ENCODE peak calls at places on chromosomes 11 and 22, in eight cellular contexts. J, Z, X, B, V, G, R and C are unnamed samples.

GRCh38 chr11:66915046-66915832 is 42.9 kb downstream of the PC start:
- DNase-seq in J (no peak), Z (no peak), X (no peak), B (no peak), V (no peak), G (no peak), R (no peak), C (no peak)

GRCh38 chr22:39276461-39277134 is 31.8 kb upstream of the PDGFB start:
- DNase-seq in J (no peak), Z (no peak), X (no peak), B (no peak), V (no peak), G (no peak), R (no peak), C (peak)

GRCh38 chr22:37623075-37624016 is 14.7 kb downstream of the GGA1 start:
- DNase-seq in J (peak), Z (peak), X (peak), B (peak), V (peak), G (peak), R (peak), C (peak)

GRCh38 chr11:2697871-2698270 is 1.9 kb downstream of the KCNQ1OT1 start:
- DNase-seq in J (no peak), Z (no peak), X (peak), B (no peak), V (no peak), G (no peak), R (no peak), C (peak)

GRCh38 chr11:15819679-15820286 is 536.6 kb downstream of the SOX6 start:
- DNase-seq in J (peak), Z (peak), X (peak), B (peak), V (peak), G (peak), R (peak), C (peak)

GRCh38 chr22:25508761-25509321 is 55.6 kb upstream of the GRK3 start:
- DNase-seq in J (no peak), Z (no peak), X (no peak), B (no peak), V (no peak), G (no peak), R (no peak), C (no peak)

GRCh38 chr22:37165940-37166674 is 16.4 kb upstream of the IL2RB start:
- DNase-seq in J (no peak), Z (no peak), X (no peak), B (no peak), V (no peak), G (no peak), R (no peak), C (no peak)

GRCh38 chr11:60065801-60066200 is 9.3 kb downstream of the MS4A3 start:
- DNase-seq in J (no peak), Z (no peak), X (no peak), B (no peak), V (no peak), G (no peak), R (no peak), C (no peak)

GRCh38 chr22:39178206-39179111 is 26.0 kb upstream of the CBX7 start:
- DNase-seq in J (peak), Z (peak), X (peak), B (no peak), V (no peak), G (no peak), R (no peak), C (no peak)

GRCh38 chr11:118841469-118842222 is 42.0 kb upstream of the CXCR5 start:
- DNase-seq in J (no peak), Z (no peak), X (no peak), B (peak), V (no peak), G (no peak), R (peak), C (no peak)

GRCh38 chr22:35446365-35446764 is 46.4 kb downstream of the MCM5 start:
- DNase-seq in J (peak), Z (peak), X (peak), B (no peak), V (peak), G (peak), R (peak), C (peak)

GRCh38 chr22:20009582-20010306 is 6.9 kb downstream of the ARVCF start:
- DNase-seq in J (no peak), Z (no peak), X (no peak), B (no peak), V (no peak), G (no peak), R (no peak), C (no peak)

GRCh38 chr11:78101073-78101472 is 21.4 kb upstream of the NDUFC2 start:
- DNase-seq in J (peak), Z (no peak), X (no peak), B (no peak), V (no peak), G (no peak), R (no peak), C (no peak)

GRCh38 chr11:117980280-117980679 is 5.9 kb upstream of the IL10RA start:
- DNase-seq in J (no peak), Z (no peak), X (no peak), B (no peak), V (no peak), G (no peak), R (no peak), C (peak)

GRCh38 chr22:22355233-22355834 is 110.7 kb downstream of the VPREB1 start:
- DNase-seq in J (no peak), Z (no peak), X (no peak), B (no peak), V (no peak), G (no peak), R (no peak), C (no peak)

GRCh38 chr11:37748641-37749040 is 1150.6 kb upstream of the RAG2 start:
- DNase-seq in J (no peak), Z (no peak), X (no peak), B (no peak), V (no peak), G (no peak), R (no peak), C (no peak)

GRCh38 chr22:41699264-41700104 is at the start of gene MEI1:
- DNase-seq in J (peak), Z (peak), X (peak), B (peak), V (peak), G (peak), R (peak), C (peak)

GRCh38 chr22:29328566-29329500 is 13.3 kb upstream of the RASL10A start:
- DNase-seq in J (no peak), Z (no peak), X (no peak), B (no peak), V (no peak), G (no peak), R (no peak), C (no peak)

GRCh38 chr22:32244547-32244946 is 10.6 kb downstream of the SLC5A4 start:
- DNase-seq in J (no peak), Z (no peak), X (no peak), B (no peak), V (no peak), G (no peak), R (no peak), C (no peak)

GRCh38 chr11:102467080-102467708 is 14.6 kb upstream of the TMEM123 start:
- DNase-seq in J (no peak), Z (no peak), X (no peak), B (no peak), V (no peak), G (no peak), R (peak), C (peak)

GRCh38 chr11:75339685-75340409 is 11.6 kb downstream of the ARRB1 start:
- DNase-seq in J (no peak), Z (no peak), X (no peak), B (no peak), V (no peak), G (peak), R (no peak), C (no peak)

GRCh38 chr11:2943711-2944118 is 14.5 kb upstream of the PHLDA2 start:
- DNase-seq in J (no peak), Z (no peak), X (no peak), B (no peak), V (peak), G (peak), R (peak), C (peak)

GRCh38 chr22:35418088-35418487 is 18.1 kb downstream of the MCM5 start:
- DNase-seq in J (peak), Z (peak), X (peak), B (no peak), V (no peak), G (no peak), R (no peak), C (peak)

GRCh38 chr11:36702330-36703054 is 104.5 kb upstream of the RAG2 start:
- DNase-seq in J (peak), Z (peak), X (peak), B (peak), V (no peak), G (no peak), R (no peak), C (peak)

GRCh38 chr11:73415854-73416615 is 39.8 kb downstream of the RELT start:
- DNase-seq in J (no peak), Z (no peak), X (peak), B (no peak), V (no peak), G (no peak), R (no peak), C (peak)

GRCh38 chr22:30969532-30970355 is 679 bp downstream of the TUG1 start:
- DNase-seq in J (peak), Z (peak), X (peak), B (peak), V (no peak), G (peak), R (peak), C (peak)

GRCh38 chr11:111922803-111923202 is 4.1 kb downstream of the C11orf52 start:
- DNase-seq in J (peak), Z (peak), X (peak), B (no peak), V (no peak), G (no peak), R (no peak), C (peak)

GRCh38 chr22:50313600-50313999 is 6.2 kb upstream of the PLXNB2 start:
- DNase-seq in J (no peak), Z (no peak), X (no peak), B (no peak), V (no peak), G (no peak), R (no peak), C (no peak)

GRCh38 chr22:49728566-49729271 is 99.0 kb downstream of the BRD1 start:
- DNase-seq in J (no peak), Z (no peak), X (no peak), B (no peak), V (no peak), G (no peak), R (no peak), C (no peak)

GRCh38 chr11:11531127-11531526 is 90.7 kb downstream of the GALNT18 start:
- DNase-seq in J (no peak), Z (no peak), X (no peak), B (no peak), V (no peak), G (no peak), R (no peak), C (no peak)

GRCh38 chr11:43269229-43269928 is 42.4 kb upstream of the API5 start:
- DNase-seq in J (no peak), Z (no peak), X (no peak), B (no peak), V (no peak), G (no peak), R (no peak), C (no peak)

GRCh38 chr11:62398011-62398994 is 20.5 kb upstream of the SCGB1A1 start:
- DNase-seq in J (peak), Z (peak), X (peak), B (no peak), V (peak), G (no peak), R (no peak), C (no peak)

GRCh38 chr22:31872209-31872608 is 72.1 kb upstream of the YWHAH start:
- DNase-seq in J (peak), Z (peak), X (no peak), B (no peak), V (no peak), G (no peak), R (no peak), C (no peak)

GRCh38 chr11:9379046-9379445 is 5.4 kb upstream of the IPO7 start:
- DNase-seq in J (no peak), Z (no peak), X (no peak), B (no peak), V (no peak), G (no peak), R (no peak), C (no peak)

GRCh38 chr11:129894281-129895125 is 875 bp downstream of the NFRKB start:
- DNase-seq in J (no peak), Z (peak), X (peak), B (peak), V (no peak), G (no peak), R (no peak), C (peak)

GRCh38 chr22:49363526-49364230 is 464.0 kb downstream of the BRD1 start:
- DNase-seq in J (no peak), Z (no peak), X (no peak), B (no peak), V (no peak), G (no peak), R (no peak), C (no peak)

DNA sequence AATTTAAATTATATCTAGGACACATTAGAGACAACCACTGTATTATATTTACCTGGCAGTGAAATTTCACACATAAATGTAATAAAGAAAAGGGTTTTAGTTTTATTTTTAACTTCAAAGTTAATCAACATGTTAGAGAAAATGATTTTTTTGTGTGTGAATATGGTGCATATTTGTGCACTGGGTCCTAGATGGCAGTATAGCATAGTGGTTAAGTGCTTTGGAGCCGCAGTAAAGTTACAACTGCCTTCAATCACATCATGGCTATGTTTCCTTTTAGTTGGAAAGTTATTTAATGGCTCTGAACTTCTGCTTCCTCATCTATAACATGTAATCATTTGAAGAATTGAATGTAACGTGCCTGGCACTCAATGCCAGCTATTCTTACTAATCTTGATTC is 108.9 kb upstream of the DDI1 start:
- DNase-seq in J (peak), Z (peak), X (peak), B (peak), V (no peak), G (no peak), R (no peak), C (peak)
- TF ChIP-seq CTCF in J (peak), Z (peak), X (peak), B (peak), V (no peak), G (peak), R (peak), C (peak)

GRCh38 chr22:46076651-46077339 is 73.5 kb upstream of the PPARA start:
- DNase-seq in J (peak), Z (peak), X (peak), B (no peak), V (peak), G (peak), R (peak), C (peak)
- H3K4me3 ChIP-seq in J (peak), Z (no peak), X (peak), B (no peak), V (peak), G (peak), R (peak), C (peak)

DNA sequence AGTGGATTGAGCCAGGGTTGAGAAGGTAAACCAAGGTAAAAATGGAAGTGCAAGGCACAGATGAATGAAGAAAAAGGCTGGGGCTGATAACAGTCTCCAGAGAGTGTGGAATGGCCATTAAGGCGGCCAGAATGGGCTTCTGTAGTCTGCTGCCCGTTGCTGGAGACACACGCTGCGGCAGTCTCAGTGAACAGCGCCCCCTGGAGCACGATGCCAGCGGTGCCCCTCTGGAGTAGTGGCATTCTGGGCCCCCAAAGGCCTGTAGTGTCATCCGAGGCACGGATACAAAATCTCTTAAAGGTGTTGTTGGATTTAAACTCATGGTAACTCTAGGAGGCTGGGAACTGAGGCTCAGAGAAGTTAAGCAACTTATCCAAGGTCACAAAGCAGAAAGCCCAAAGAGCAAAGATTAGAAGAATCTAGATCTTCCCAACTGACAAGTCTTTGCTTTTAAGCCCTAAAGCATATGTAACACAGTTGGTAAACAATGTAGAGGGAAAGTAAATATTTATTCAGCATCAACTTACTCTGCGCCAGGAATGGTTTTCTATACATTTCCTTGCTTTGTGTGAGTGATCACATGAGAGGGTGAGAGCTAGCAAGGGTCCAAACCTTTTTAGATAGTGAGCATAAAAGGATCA is 18.2 kb downstream of the KCNJ1 start:
- DNase-seq in J (peak), Z (peak), X (no peak), B (peak), V (no peak), G (no peak), R (peak), C (peak)
- TF ChIP-seq CTCF in J (peak), Z (peak), X (peak), B (peak), V (peak), G (peak), R (peak), C (peak)

GRCh38 chr11:30392221-30392784 is 69.4 kb downstream of the ARL14EP start:
- DNase-seq in J (peak), Z (peak), X (no peak), B (no peak), V (no peak), G (no peak), R (no peak), C (no peak)
- H3K4me3 ChIP-seq in J (no peak), Z (no peak), X (no peak), B (no peak), V (no peak), G (no peak), R (no peak), C (no peak)

GRCh38 chr11:65859134-65859811 is 960 bp upstream of the MUS81 start:
- DNase-seq in J (peak), Z (peak), X (peak), B (peak), V (peak), G (peak), R (peak), C (peak)
- TF ChIP-seq CTCF in J (no peak), Z (peak), X (peak), B (peak), V (no peak), G (no peak), R (peak), C (no peak)